ENCODE peak calls at places on chromosomes 2 and 18, in ten cellular contexts. I is CD8-positive, alpha-beta memory T cell; R is CD8-positive, alpha-beta T cell; C is caudate nucleus; N is stomach; T is tibial artery; H is adrenal gland; O is cardiac muscle cell; B is hepatocyte; Q is neuronal stem cell. L is an unnamed sample.

GRCh38 chr2:127581516-127582490 is 46.3 kb downstream of the MYO7B start:
- DNase-seq in I (no peak), R (no peak), C (no peak), N (peak; percentile 14), T (peak; percentile 9), H (peak; percentile 24), O (no peak), B (no peak), Q (no peak), L (no peak)

GRCh38 chr2:112958428-112959108 is 19.2 kb upstream of the IL36G start:
- DNase-seq in I (peak; percentile 46), R (peak; percentile 30), C (peak; percentile 8), N (no peak), T (no peak), H (peak; percentile 60), O (peak; percentile 52), B (peak; percentile 66), Q (peak; percentile 37), L (peak; percentile 13)

GRCh38 chr2:11738589-11739436 is 7.6 kb upstream of the LPIN1 start:
- DNase-seq in I (peak; percentile 14), R (no peak), C (no peak), N (peak; percentile 66), T (peak; percentile 90), H (peak; percentile 92), O (peak; percentile 81), B (peak; percentile 77), Q (no peak), L (no peak)

GRCh38 chr2:234952270-234953115 is 676 bp downstream of the SH3BP4 start:
- DNase-seq in I (no peak), R (no peak), C (no peak), N (peak; percentile 53), T (no peak), H (peak; percentile 72), O (peak; percentile 64), B (peak; percentile 59), Q (no peak), L (no peak)

GRCh38 chr18:80223581-80224148 is 23.6 kb downstream of the PARD6G start:
- DNase-seq in I (no peak), R (no peak), C (no peak), N (no peak), T (no peak), H (peak; percentile 6), O (no peak), B (no peak), Q (no peak), L (no peak)

GRCh38 chr2:241885701-241886643 is 16.4 kb downstream of the RTP5 start:
- DNase-seq in I (no peak), R (no peak), C (no peak), N (no peak), T (no peak), H (no peak), O (no peak), B (no peak), Q (no peak), L (no peak)

GRCh38 chr2:62663443-62663842 is 42.1 kb upstream of the EHBP1 start:
- DNase-seq in I (no peak), R (no peak), C (no peak), N (no peak), T (no peak), H (no peak), O (no peak), B (peak; percentile 38), Q (no peak), L (no peak)

GRCh38 chr2:183214680-183215079 is 90.4 kb downstream of the NUP35 start:
- DNase-seq in I (no peak), R (no peak), C (no peak), N (no peak), T (no peak), H (no peak), O (no peak), B (no peak), Q (no peak), L (no peak)

GRCh38 chr2:45276914-45277313 is 267.7 kb upstream of the SIX2 start:
- DNase-seq in I (no peak), R (no peak), C (no peak), N (no peak), T (no peak), H (no peak), O (no peak), B (no peak), Q (no peak), L (no peak)

GRCh38 chr2:96306370-96306769 is 1.0 kb upstream of the SNRNP200 start:
- DNase-seq in I (no peak), R (no peak), C (no peak), N (no peak), T (no peak), H (no peak), O (no peak), B (no peak), Q (no peak), L (no peak)

GRCh38 chr2:117851969-117852368 is 37.5 kb downstream of the DDX18 start:
- DNase-seq in I (no peak), R (no peak), C (no peak), N (no peak), T (no peak), H (no peak), O (no peak), B (no peak), Q (no peak), L (no peak)

GRCh38 chr18:76532875-76533274 is 37.8 kb upstream of the ZNF516 start:
- DNase-seq in I (no peak), R (no peak), C (no peak), N (no peak), T (no peak), H (no peak), O (no peak), B (no peak), Q (no peak), L (no peak)

GRCh38 chr18:25283769-25284168 is 68.2 kb downstream of the ZNF521 start:
- DNase-seq in I (no peak), R (no peak), C (no peak), N (no peak), T (no peak), H (no peak), O (no peak), B (no peak), Q (no peak), L (no peak)
- H3K27ac ChIP-seq in I (no peak overlapping the region), R (no peak overlapping the region), C (no peak overlapping the region), N (no peak overlapping the region), T (no peak overlapping the region), H (no peak overlapping the region), O (peak overlapping the region; percentile 98), B (no peak overlapping the region), Q (no peak overlapping the region), L (no peak overlapping the region)

GRCh38 chr2:157443795-157444642 is at the start of gene CYTIP:
- DNase-seq in I (peak; percentile 80), R (peak; percentile 64), C (no peak), N (peak; percentile 57), T (peak; percentile 41), H (peak; percentile 52), O (no peak), B (no peak), Q (no peak), L (no peak)
- H3K27ac ChIP-seq in I (peak within 1 kb of the TSS; percentile 84), R (peak within 1 kb of the TSS; percentile 88), C (no peak within 1 kb of the TSS), N (peak within 1 kb of the TSS; percentile 72), T (no peak within 1 kb of the TSS), H (peak within 1 kb of the TSS; percentile 64), O (no peak within 1 kb of the TSS), B (no peak within 1 kb of the TSS), Q (no peak within 1 kb of the TSS), L (no peak within 1 kb of the TSS)

DNA sequence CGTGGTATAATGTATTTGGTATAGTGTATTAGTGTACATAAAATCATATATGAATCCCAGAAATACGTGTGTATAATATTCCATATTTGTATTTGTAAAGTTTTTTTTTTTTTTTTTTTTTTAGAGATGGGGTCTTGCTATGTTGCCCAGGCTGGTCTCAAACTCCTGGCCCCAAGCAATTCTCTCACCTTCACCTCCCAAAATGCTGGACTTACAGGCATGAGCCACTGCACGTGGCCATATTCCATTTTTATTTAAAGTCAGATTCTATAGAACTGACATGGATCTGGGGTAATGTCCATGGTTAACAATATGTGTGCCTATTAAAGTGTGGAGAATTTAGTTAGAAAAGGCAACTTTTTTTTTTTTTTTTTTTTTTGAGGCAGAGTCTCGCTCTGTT is 71.5 kb downstream of the ANTXR1 start:
- DNase-seq in I (no peak), R (no peak), C (no peak), N (no peak), T (no peak), H (no peak), O (no peak), B (no peak), Q (no peak), L (no peak)
- H3K27ac ChIP-seq in I (no peak overlapping the region), R (no peak overlapping the region), C (no peak overlapping the region), N (no peak overlapping the region), T (peak overlapping the region; percentile 60), H (no peak overlapping the region), O (no peak overlapping the region), B (no peak overlapping the region), Q (no peak overlapping the region), L (no peak overlapping the region)

GRCh38 chr2:31813016-31813415 is 197.8 kb downstream of the MEMO1 start:
- DNase-seq in I (no peak), R (no peak), C (no peak), N (no peak), T (no peak), H (no peak), O (no peak), B (no peak), Q (no peak), L (no peak)

GRCh38 chr2:31810200-31810917 is 200.4 kb downstream of the MEMO1 start:
- DNase-seq in I (no peak), R (no peak), C (no peak), N (no peak), T (no peak), H (no peak), O (no peak), B (no peak), Q (no peak), L (no peak)

DNA sequence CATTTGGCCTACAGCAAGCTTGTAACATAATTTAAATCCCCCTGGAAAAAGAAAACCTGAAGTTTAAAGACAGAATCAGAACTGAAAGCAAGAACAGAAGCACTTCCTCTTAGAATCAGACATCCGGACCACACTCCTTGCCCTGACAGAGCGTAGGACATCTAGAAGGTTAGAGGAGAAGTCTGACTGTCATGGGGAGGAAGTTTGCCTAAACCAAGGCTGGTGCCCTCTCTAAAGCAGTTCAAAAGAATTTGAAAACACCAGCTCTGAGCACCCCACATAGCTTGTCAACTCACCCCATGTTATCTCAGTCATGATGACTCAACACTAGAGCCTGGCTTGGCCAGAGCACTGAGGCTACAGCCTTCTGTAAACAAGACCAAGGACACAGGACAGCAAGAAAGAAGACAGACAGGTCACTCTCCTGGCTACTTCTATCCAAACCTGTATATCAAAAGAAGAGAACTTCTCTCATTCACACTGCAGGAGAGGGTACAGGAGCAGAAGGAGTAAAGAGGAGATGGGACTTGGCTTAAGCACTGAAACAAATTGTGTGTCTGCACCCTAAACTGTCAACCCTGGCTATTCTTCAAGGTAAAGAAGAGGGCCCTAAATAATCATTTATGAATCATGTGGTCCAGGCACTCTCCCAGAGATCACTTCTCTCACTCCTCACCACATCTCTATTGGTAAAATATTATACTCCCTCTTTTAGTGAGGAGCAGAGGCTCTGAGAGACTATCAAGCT is 198.6 kb downstream of the MEMO1 start:
- DNase-seq in I (no peak), R (peak; percentile 13), C (no peak), N (no peak), T (no peak), H (peak; percentile 75), O (no peak), B (peak; percentile 32), Q (no peak), L (no peak)
- H3K27ac ChIP-seq in I (peak overlapping the region; percentile 48), R (no peak overlapping the region), C (no peak overlapping the region), N (no peak overlapping the region), T (no peak overlapping the region), H (peak overlapping the region; percentile 82), O (no peak overlapping the region), B (peak overlapping the region; percentile 41), Q (no peak overlapping the region), L (no peak overlapping the region)